ENCODE peak calls at places on chromosomes 13 and 19, in four cellular contexts. D is fibroblast of lung, O is renal cortical epithelial cell, F is fibroblast of mammary gland. B is an unnamed sample.

GRCh38 chr13:95660981-95661581 is 15.9 kb upstream of the DNAJC3 start:
- DNase-seq in F (peak; percentile 64), O (peak; percentile 54), D (peak; percentile 31), B (peak; percentile 41)

GRCh38 chr19:38194061-38194701 is 29.8 kb downstream of the DPF1 start:
- DNase-seq in F (no peak), D (no peak), O (peak; percentile 44), B (no peak)

GRCh38 chr19:7145494-7145893 is 76.0 kb downstream of the ZNF557 start:
- DNase-seq in O (peak; percentile 47), D (no peak), F (no peak), B (no peak)

GRCh38 chr19:438416-438958 is 22.3 kb downstream of the SHC2 start:
- DNase-seq in O (no peak), D (no peak), F (no peak), B (no peak)

GRCh38 chr19:58021541-58022282 is 12.1 kb upstream of the ZSCAN1 start:
- DNase-seq in D (peak; percentile 25), O (no peak), F (peak; percentile 61), B (peak; percentile 36)

GRCh38 chr19:47507031-47507430 is 7.8 kb downstream of the NAPA start:
- DNase-seq in F (no peak), O (peak; percentile 14), D (no peak), B (no peak)

GRCh38 chr13:59538512-59538911 is 625.2 kb downstream of the DIAPH3 start:
- DNase-seq in D (no peak), O (no peak), F (no peak), B (no peak)

GRCh38 chr19:1618157-1619093 is 13.2 kb upstream of the UQCR11 start:
- DNase-seq in F (peak; percentile 25), O (peak; percentile 11), D (no peak), B (no peak)

GRCh38 chr19:37932985-37933953 is 26.3 kb downstream of the SIPA1L3 start:
- DNase-seq in D (peak; percentile 71), F (peak; percentile 48), O (peak; percentile 76), B (no peak)

GRCh38 chr13:75339635-75340374 is 142.2 kb downstream of the TBC1D4 start:
- DNase-seq in D (no peak), O (no peak), F (no peak), B (no peak)

GRCh38 chr13:98827449-98827848 is 75.0 kb upstream of the SLC15A1 start:
- DNase-seq in F (no peak), O (no peak), D (no peak), B (no peak)

GRCh38 chr13:110250258-110250891 is 56.6 kb downstream of the COL4A1 start:
- DNase-seq in F (peak; percentile 97), D (peak; percentile 79), O (peak; percentile 89), B (peak; percentile 75)

GRCh38 chr13:35005051-35005450 is 63.0 kb downstream of the NBEA start:
- DNase-seq in F (no peak), O (no peak), D (no peak), B (no peak)

GRCh38 chr13:40910324-40911050 is 108.6 kb downstream of the ELF1 start:
- DNase-seq in D (peak; percentile 69), F (peak; percentile 17), O (no peak), B (no peak)